ENCODE peak calls at places on chromosomes 7 and 10, in five cellular contexts. I is cardiac muscle cell, T is PC-3, X is stomach, Q is psoas muscle. Z is an unnamed sample.

GRCh38 chr10:122140941-122141623 is 130.0 kb upstream of the BTBD16 start:
- DNase-seq in T (peak; percentile 89), I (peak; percentile 86), Q (peak; percentile 94), X (peak; percentile 67), Z (peak; percentile 88)

GRCh38 chr7:97019710-97020109 is 4.9 kb downstream of the DLX5 start:
- DNase-seq in I (no peak), X (no peak), Q (no peak), T (no peak), Z (no peak)

GRCh38 chr10:74923556-74923955 is 97.2 kb downstream of the KAT6B start:
- DNase-seq in X (no peak), I (no peak), T (peak; percentile 52), Q (no peak), Z (peak; percentile 67)

GRCh38 chr10:103192089-103192450 is 1.0 kb downstream of the NT5C2 start:
- DNase-seq in Q (no peak), T (no peak), X (no peak), I (peak; percentile 18), Z (no peak)

GRCh38 chr7:123023126-123023525 is 27.6 kb upstream of the TAS2R16 start:
- DNase-seq in I (no peak), Q (no peak), T (peak; percentile 58), X (no peak), Z (no peak)

GRCh38 chr7:130216750-130217149 is 9.1 kb downstream of the SSMEM1 start:
- DNase-seq in I (no peak), T (no peak), X (no peak), Q (no peak), Z (no peak)

GRCh38 chr7:886626-887487 is 10.5 kb downstream of the GET4 start:
- DNase-seq in I (no peak), Q (peak; percentile 72), T (no peak), X (no peak), Z (no peak)

GRCh38 chr7:149217570-149217969 is 21.9 kb upstream of the ZNF212 start:
- DNase-seq in T (no peak), Q (no peak), I (no peak), X (no peak), Z (no peak)

GRCh38 chr10:35416628-35417625 is 80.6 kb downstream of the CCNY start:
- DNase-seq in Q (no peak), I (no peak), T (no peak), X (no peak), Z (no peak)

GRCh38 chr7:36958094-36958718 is 233.9 kb upstream of the AOAH start:
- DNase-seq in X (no peak), I (no peak), Q (no peak), T (no peak), Z (no peak)

GRCh38 chr10:70837660-70838059 is 21.9 kb downstream of the SGPL1 start:
- DNase-seq in T (no peak), X (no peak), I (no peak), Q (no peak), Z (no peak)

GRCh38 chr7:141563956-141564623 is 12.9 kb downstream of the AGK start:
- DNase-seq in I (no peak), X (no peak), Q (no peak), T (peak; percentile 9), Z (no peak)

GRCh38 chr10:21334891-21335696 is 190.4 kb downstream of the SKIDA1 start:
- DNase-seq in Q (peak; percentile 72), T (peak; percentile 91), I (peak; percentile 90), X (no peak), Z (no peak)

GRCh38 chr7:460374-461117 is 59.1 kb downstream of the PDGFA start:
- DNase-seq in X (no peak), Q (no peak), I (peak; percentile 75), T (no peak), Z (peak; percentile 64)

GRCh38 chr7:8590791-8591190 is 157.4 kb downstream of the NXPH1 start:
- DNase-seq in Q (no peak), T (no peak), I (no peak), X (no peak), Z (no peak)

GRCh38 chr7:155247479-155248365 is 50.0 kb upstream of the INSIG1 start:
- DNase-seq in Q (no peak), T (no peak), X (no peak), I (no peak), Z (no peak)

GRCh38 chr7:5450549-5451327 is 27.1 kb upstream of the TNRC18 start:
- DNase-seq in Q (peak; percentile 47), T (peak; percentile 32), I (peak; percentile 53), X (peak; percentile 55), Z (peak; percentile 76)

GRCh38 chr7:17153571-17153970 is 144.9 kb upstream of the AHR start:
- DNase-seq in X (no peak), Q (no peak), I (no peak), T (no peak), Z (no peak)

GRCh38 chr10:82934429-82934828 is 1059.4 kb downstream of the NRG3 start:
- DNase-seq in X (no peak), I (peak; percentile 10), T (no peak), Q (no peak), Z (no peak)

GRCh38 chr7:138089080-138089901 is 13.0 kb downstream of the AKR1D1 start:
- DNase-seq in Q (no peak), X (no peak), I (peak; percentile 69), T (peak; percentile 77), Z (no peak)

GRCh38 chr10:60607409-60607808 is 170.9 kb upstream of the CDK1 start:
- DNase-seq in I (no peak), X (no peak), Q (no peak), T (no peak), Z (no peak)

GRCh38 chr7:14734839-14735321 is 167.7 kb downstream of the DGKB start:
- DNase-seq in X (no peak), I (no peak), T (peak; percentile 16), Q (no peak), Z (no peak)

GRCh38 chr7:28865494-28866257 is 92.5 kb downstream of the TRIL start:
- DNase-seq in T (peak; percentile 68), I (peak; percentile 9), Q (no peak), X (no peak), Z (no peak)

GRCh38 chr10:114779803-114780609 is 41.6 kb upstream of the FHIP2A start:
- DNase-seq in Q (no peak), T (peak; percentile 91), X (no peak), I (peak; percentile 81), Z (no peak)

GRCh38 chr7:108875139-108875538 is 305.5 kb downstream of the DNAJB9 start:
- DNase-seq in Q (no peak), I (peak; percentile 53), X (no peak), T (peak; percentile 41), Z (no peak)

GRCh38 chr7:120989571-120990220 is 1.2 kb downstream of the CPED1 start:
- DNase-seq in Q (peak; percentile 38), I (no peak), T (no peak), X (no peak), Z (no peak)

GRCh38 chr10:23535381-23535780 is 96.5 kb downstream of the OTUD1 start:
- DNase-seq in Q (no peak), T (peak; percentile 11), X (no peak), I (no peak), Z (no peak)

GRCh38 chr7:56213574-56213973 is 97.4 kb upstream of the NUPR2 start:
- DNase-seq in T (no peak), I (no peak), Q (no peak), X (no peak), Z (no peak)

GRCh38 chr7:39709768-39710291 is 86.5 kb downstream of the RALA start:
- DNase-seq in Q (no peak), I (peak; percentile 95), T (no peak), X (no peak), Z (no peak)

GRCh38 chr7:130925136-130925794 is 191.3 kb upstream of the KLF14 start:
- DNase-seq in Q (no peak), T (peak; percentile 27), X (no peak), I (no peak), Z (no peak)

GRCh38 chr7:192701-193536 is 548 bp downstream of the FAM20C start:
- DNase-seq in Q (no peak), T (no peak), I (no peak), X (peak; percentile 48), Z (no peak)

GRCh38 chr10:68562666-68563522 is 2.8 kb downstream of the TET1 start:
- DNase-seq in T (no peak), I (peak; percentile 71), X (no peak), Q (no peak), Z (no peak)

GRCh38 chr7:97973206-97973658 is 16.8 kb downstream of the OCM2 start:
- DNase-seq in Q (no peak), T (no peak), X (no peak), I (no peak), Z (no peak)

GRCh38 chr7:129252133-129252532 is 27.3 kb downstream of the AHCYL2 start:
- DNase-seq in Q (no peak), X (no peak), I (no peak), T (no peak), Z (no peak)

GRCh38 chr10:100728928-100729876 is 16.2 kb upstream of the PAX2 start:
- DNase-seq in T (peak; percentile 48), X (peak; percentile 32), I (peak; percentile 50), Q (no peak), Z (peak; percentile 41)

GRCh38 chr7:110204527-110204926 is 886.4 kb upstream of the LRRN3 start:
- DNase-seq in I (no peak), Q (no peak), T (peak; percentile 39), X (no peak), Z (no peak)
- TF ChIP-seq CTCF in I (no peak), Q (no peak), T (peak; percentile 47), X (no peak), Z (no peak)

DNA sequence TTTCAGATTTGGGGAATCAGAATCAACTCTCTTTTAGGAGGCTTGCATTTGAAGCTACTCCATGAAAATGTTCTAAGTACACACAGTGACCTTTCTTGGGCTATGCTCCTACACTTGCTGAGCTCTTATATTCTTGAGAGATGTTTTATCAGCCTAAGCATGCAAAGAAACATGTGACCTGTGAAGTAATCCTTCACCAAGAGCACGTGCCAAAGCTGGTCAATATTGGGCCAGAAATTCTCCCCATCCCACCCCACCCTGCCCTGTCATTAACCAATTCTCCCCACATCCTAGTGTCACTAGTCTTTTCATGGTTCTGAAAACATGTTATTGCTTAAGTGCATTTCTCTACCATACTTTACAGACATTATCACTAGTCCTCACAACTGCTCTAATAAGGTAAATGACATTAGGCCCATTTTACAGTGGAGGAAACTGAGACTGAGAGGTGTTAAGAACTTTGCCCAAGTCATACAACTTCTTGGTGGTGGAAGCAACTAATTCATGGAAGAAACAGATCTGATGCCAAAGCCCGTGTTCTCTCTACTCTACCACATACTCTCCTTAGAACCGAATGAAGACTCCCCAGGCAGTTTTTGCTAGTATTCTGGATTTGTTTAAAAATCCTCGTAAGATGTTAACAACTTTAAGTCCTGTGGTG is 200.6 kb downstream of the PTEN start:
- DNase-seq in I (no peak), Q (no peak), T (no peak), X (no peak), Z (no peak)
- H3K4me1 ChIP-seq in I (peaks cover 12% of the 10 kb centered on the region), Q (no peaks in the 10 kb centered on the region), T (no peaks in the 10 kb centered on the region), X (peaks cover 29% of the 10 kb centered on the region), Z (peaks cover 45% of the 10 kb centered on the region)

DNA sequence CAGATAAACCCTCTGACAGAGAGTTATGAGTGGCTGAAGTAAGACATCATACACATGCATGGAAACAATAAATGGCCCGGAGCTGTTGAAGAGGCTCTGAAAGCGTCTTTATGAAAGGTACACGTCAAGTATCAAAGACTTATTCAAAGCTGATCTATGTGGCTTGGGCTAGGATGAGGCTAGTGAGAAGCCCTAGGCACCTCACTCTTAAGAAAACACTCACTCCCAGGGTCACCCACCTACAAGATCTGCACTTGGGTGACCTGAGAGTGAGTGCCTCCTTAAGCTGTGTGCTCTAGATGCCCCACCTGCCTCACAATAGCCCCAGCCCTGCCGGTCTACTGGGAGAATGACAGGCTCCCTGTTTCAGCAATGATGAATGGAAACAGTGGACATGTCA is 1.1 kb upstream of the GIMAP1 start:
- DNase-seq in Q (no peak), X (no peak), I (no peak), T (no peak), Z (no peak)
- H3K4me3 ChIP-seq in Q (peak overlapping the region; percentile 19), X (no peak overlapping the region), I (no peak overlapping the region), T (no peak overlapping the region), Z (peak overlapping the region; percentile 55)

GRCh38 chr10:44966816-44967509 is 7.4 kb downstream of the RASSF4 start:
- DNase-seq in T (no peak), I (no peak), X (no peak), Q (no peak), Z (no peak)
- TF ChIP-seq CTCF in T (peak; percentile 22), I (peak; percentile 11), X (no peak), Q (peak; percentile 22), Z (peak; percentile 29)

Z was measured in upper lobe of right lung.